ENCODE peak calls at places on chromosomes 2 and 18, in seven cellular contexts. One of them, this sample, is unnamed.

GRCh38 chr18:9454061-9454703 is 21.1 kb upstream of the RALBP1 start:
- DNase-seq in retina: no peak
- DNase-seq in A172: no peak
- DNase-seq in anterior cingulate cortex: no peak
- DNase-seq in NT2/D1: no peak
- DNase-seq in epithelial cell of esophagus: peak
- DNase-seq in activated CD8-positive, alpha-beta memory T cell treated with anti-CD3 and anti-CD28 coated beads for 48 hours: no peak
- DNase-seq in this sample: peak

GRCh38 chr2:53422979-53423378 is 344.6 kb upstream of the CHAC2 start:
- DNase-seq in retina: no peak
- DNase-seq in A172: peak
- DNase-seq in anterior cingulate cortex: no peak
- DNase-seq in NT2/D1: peak
- DNase-seq in epithelial cell of esophagus: peak
- DNase-seq in activated CD8-positive, alpha-beta memory T cell treated with anti-CD3 and anti-CD28 coated beads for 48 hours: no peak
- DNase-seq in this sample: peak

GRCh38 chr18:63376493-63377053 is 9.6 kb upstream of the KDSR start:
- DNase-seq in retina: no peak
- DNase-seq in A172: no peak
- DNase-seq in anterior cingulate cortex: no peak
- DNase-seq in NT2/D1: no peak
- DNase-seq in epithelial cell of esophagus: peak
- DNase-seq in activated CD8-positive, alpha-beta memory T cell treated with anti-CD3 and anti-CD28 coated beads for 48 hours: no peak
- DNase-seq in this sample: peak

GRCh38 chr2:28199995-28200394 is 192.7 kb upstream of the FOSL2 start:
- DNase-seq in retina: no peak
- DNase-seq in A172: no peak
- DNase-seq in anterior cingulate cortex: no peak
- DNase-seq in NT2/D1: no peak
- DNase-seq in epithelial cell of esophagus: peak
- DNase-seq in activated CD8-positive, alpha-beta memory T cell treated with anti-CD3 and anti-CD28 coated beads for 48 hours: no peak
- DNase-seq in this sample: no peak

GRCh38 chr2:114091010-114091409 is 201.1 kb downstream of the ACTR3 start:
- DNase-seq in retina: no peak
- DNase-seq in A172: no peak
- DNase-seq in anterior cingulate cortex: no peak
- DNase-seq in NT2/D1: no peak
- DNase-seq in epithelial cell of esophagus: no peak
- DNase-seq in activated CD8-positive, alpha-beta memory T cell treated with anti-CD3 and anti-CD28 coated beads for 48 hours: no peak
- DNase-seq in this sample: no peak

GRCh38 chr2:143177081-143177786 is 48.0 kb downstream of the ARHGAP15 start:
- DNase-seq in retina: peak
- DNase-seq in A172: no peak
- DNase-seq in anterior cingulate cortex: no peak
- DNase-seq in NT2/D1: no peak
- DNase-seq in epithelial cell of esophagus: no peak
- DNase-seq in activated CD8-positive, alpha-beta memory T cell treated with anti-CD3 and anti-CD28 coated beads for 48 hours: no peak
- DNase-seq in this sample: no peak

GRCh38 chr2:127715778-127716449 is 14.6 kb downstream of the SFT2D3 start:
- DNase-seq in retina: no peak
- DNase-seq in A172: no peak
- DNase-seq in anterior cingulate cortex: no peak
- DNase-seq in NT2/D1: no peak
- DNase-seq in epithelial cell of esophagus: no peak
- DNase-seq in activated CD8-positive, alpha-beta memory T cell treated with anti-CD3 and anti-CD28 coated beads for 48 hours: no peak
- DNase-seq in this sample: no peak

GRCh38 chr2:85954918-85955420 is 66.2 kb upstream of the ST3GAL5 start:
- DNase-seq in retina: no peak
- DNase-seq in A172: no peak
- DNase-seq in anterior cingulate cortex: no peak
- DNase-seq in NT2/D1: no peak
- DNase-seq in epithelial cell of esophagus: peak
- DNase-seq in activated CD8-positive, alpha-beta memory T cell treated with anti-CD3 and anti-CD28 coated beads for 48 hours: no peak
- DNase-seq in this sample: no peak

GRCh38 chr2:36582556-36583350 is 15.2 kb downstream of the FEZ2 start:
- DNase-seq in retina: no peak
- DNase-seq in A172: no peak
- DNase-seq in anterior cingulate cortex: no peak
- DNase-seq in NT2/D1: no peak
- DNase-seq in epithelial cell of esophagus: no peak
- DNase-seq in activated CD8-positive, alpha-beta memory T cell treated with anti-CD3 and anti-CD28 coated beads for 48 hours: no peak
- DNase-seq in this sample: no peak

GRCh38 chr2:133863106-133863800 is 295.0 kb upstream of the NCKAP5 start:
- DNase-seq in retina: no peak
- DNase-seq in A172: no peak
- DNase-seq in anterior cingulate cortex: no peak
- DNase-seq in NT2/D1: no peak
- DNase-seq in epithelial cell of esophagus: no peak
- DNase-seq in activated CD8-positive, alpha-beta memory T cell treated with anti-CD3 and anti-CD28 coated beads for 48 hours: no peak
- DNase-seq in this sample: no peak

GRCh38 chr2:227960356-227960755 is 88.9 kb downstream of the DAW1 start:
- DNase-seq in retina: no peak
- DNase-seq in A172: no peak
- DNase-seq in anterior cingulate cortex: no peak
- DNase-seq in NT2/D1: no peak
- DNase-seq in epithelial cell of esophagus: no peak
- DNase-seq in activated CD8-positive, alpha-beta memory T cell treated with anti-CD3 and anti-CD28 coated beads for 48 hours: no peak
- DNase-seq in this sample: no peak

GRCh38 chr18:21262244-21262643 is 20.2 kb downstream of the GREB1L start:
- DNase-seq in retina: no peak
- DNase-seq in A172: no peak
- DNase-seq in anterior cingulate cortex: no peak
- DNase-seq in NT2/D1: no peak
- DNase-seq in epithelial cell of esophagus: no peak
- DNase-seq in activated CD8-positive, alpha-beta memory T cell treated with anti-CD3 and anti-CD28 coated beads for 48 hours: no peak
- DNase-seq in this sample: no peak

GRCh38 chr2:101718479-101718878 is 21.0 kb downstream of the MAP4K4 start:
- DNase-seq in retina: no peak
- DNase-seq in A172: no peak
- DNase-seq in anterior cingulate cortex: no peak
- DNase-seq in NT2/D1: no peak
- DNase-seq in epithelial cell of esophagus: no peak
- DNase-seq in activated CD8-positive, alpha-beta memory T cell treated with anti-CD3 and anti-CD28 coated beads for 48 hours: no peak
- DNase-seq in this sample: no peak

GRCh38 chr2:62281661-62282060 is 85.7 kb downstream of the B3GNT2 start:
- DNase-seq in retina: no peak
- DNase-seq in A172: no peak
- DNase-seq in anterior cingulate cortex: no peak
- DNase-seq in NT2/D1: no peak
- DNase-seq in epithelial cell of esophagus: no peak
- DNase-seq in activated CD8-positive, alpha-beta memory T cell treated with anti-CD3 and anti-CD28 coated beads for 48 hours: no peak
- DNase-seq in this sample: no peak

GRCh38 chr2:30480703-30481322 is 33.8 kb downstream of the LCLAT1 start:
- DNase-seq in retina: no peak
- DNase-seq in A172: no peak
- DNase-seq in anterior cingulate cortex: no peak
- DNase-seq in NT2/D1: no peak
- DNase-seq in epithelial cell of esophagus: peak
- DNase-seq in activated CD8-positive, alpha-beta memory T cell treated with anti-CD3 and anti-CD28 coated beads for 48 hours: no peak
- DNase-seq in this sample: no peak

GRCh38 chr2:73291461-73292315 is 1.7 kb downstream of the EGR4 start:
- DNase-seq in retina: peak
- DNase-seq in A172: no peak
- DNase-seq in anterior cingulate cortex: no peak
- DNase-seq in NT2/D1: peak
- DNase-seq in epithelial cell of esophagus: no peak
- DNase-seq in activated CD8-positive, alpha-beta memory T cell treated with anti-CD3 and anti-CD28 coated beads for 48 hours: no peak
- DNase-seq in this sample: no peak

GRCh38 chr2:1538663-1539062 is 125.4 kb downstream of the TPO start:
- DNase-seq in retina: no peak
- DNase-seq in A172: peak
- DNase-seq in anterior cingulate cortex: no peak
- DNase-seq in NT2/D1: peak
- DNase-seq in epithelial cell of esophagus: peak
- DNase-seq in activated CD8-positive, alpha-beta memory T cell treated with anti-CD3 and anti-CD28 coated beads for 48 hours: no peak
- DNase-seq in this sample: no peak

GRCh38 chr18:65567372-65567771 is 183.4 kb upstream of the CDH7 start:
- DNase-seq in retina: no peak
- DNase-seq in A172: peak
- DNase-seq in anterior cingulate cortex: no peak
- DNase-seq in NT2/D1: peak
- DNase-seq in epithelial cell of esophagus: peak
- DNase-seq in activated CD8-positive, alpha-beta memory T cell treated with anti-CD3 and anti-CD28 coated beads for 48 hours: no peak
- DNase-seq in this sample: no peak

GRCh38 chr2:49306925-49307324 is 152.6 kb upstream of the FSHR start:
- DNase-seq in retina: peak
- DNase-seq in A172: no peak
- DNase-seq in anterior cingulate cortex: no peak
- DNase-seq in NT2/D1: no peak
- DNase-seq in epithelial cell of esophagus: peak
- DNase-seq in activated CD8-positive, alpha-beta memory T cell treated with anti-CD3 and anti-CD28 coated beads for 48 hours: no peak
- DNase-seq in this sample: no peak

GRCh38 chr18:76450912-76451421 is 44.1 kb downstream of the ZNF516 start:
- DNase-seq in retina: peak
- DNase-seq in A172: peak
- DNase-seq in anterior cingulate cortex: no peak
- DNase-seq in NT2/D1: no peak
- DNase-seq in epithelial cell of esophagus: peak
- DNase-seq in activated CD8-positive, alpha-beta memory T cell treated with anti-CD3 and anti-CD28 coated beads for 48 hours: no peak
- DNase-seq in this sample: no peak

GRCh38 chr2:149080104-149080503 is 41.6 kb downstream of the LYPD6B start:
- DNase-seq in retina: no peak
- DNase-seq in A172: no peak
- DNase-seq in anterior cingulate cortex: no peak
- DNase-seq in NT2/D1: no peak
- DNase-seq in epithelial cell of esophagus: no peak
- DNase-seq in activated CD8-positive, alpha-beta memory T cell treated with anti-CD3 and anti-CD28 coated beads for 48 hours: no peak
- DNase-seq in this sample: no peak

GRCh38 chr2:189116059-189116458 is 63.5 kb downstream of the COL5A2 start:
- DNase-seq in retina: no peak
- DNase-seq in A172: no peak
- DNase-seq in anterior cingulate cortex: no peak
- DNase-seq in NT2/D1: no peak
- DNase-seq in epithelial cell of esophagus: no peak
- DNase-seq in activated CD8-positive, alpha-beta memory T cell treated with anti-CD3 and anti-CD28 coated beads for 48 hours: no peak
- DNase-seq in this sample: no peak

GRCh38 chr2:43798300-43798699 is 24.5 kb downstream of the DYNC2LI1 start:
- DNase-seq in retina: no peak
- DNase-seq in A172: no peak
- DNase-seq in anterior cingulate cortex: no peak
- DNase-seq in NT2/D1: no peak
- DNase-seq in epithelial cell of esophagus: no peak
- DNase-seq in activated CD8-positive, alpha-beta memory T cell treated with anti-CD3 and anti-CD28 coated beads for 48 hours: no peak
- DNase-seq in this sample: no peak

GRCh38 chr2:97996679-97997078 is 931 bp upstream of the TMEM131 start:
- DNase-seq in retina: no peak
- DNase-seq in A172: no peak
- DNase-seq in anterior cingulate cortex: no peak
- DNase-seq in NT2/D1: no peak
- DNase-seq in epithelial cell of esophagus: no peak
- DNase-seq in activated CD8-positive, alpha-beta memory T cell treated with anti-CD3 and anti-CD28 coated beads for 48 hours: no peak
- DNase-seq in this sample: no peak

GRCh38 chr2:44954306-44954901 is 12.9 kb downstream of the SIX3 start:
- DNase-seq in retina: peak
- DNase-seq in A172: no peak
- DNase-seq in anterior cingulate cortex: no peak
- DNase-seq in NT2/D1: no peak
- DNase-seq in epithelial cell of esophagus: no peak
- DNase-seq in activated CD8-positive, alpha-beta memory T cell treated with anti-CD3 and anti-CD28 coated beads for 48 hours: no peak
- DNase-seq in this sample: no peak

GRCh38 chr2:167196461-167197252 is 308.4 kb downstream of the XIRP2 start:
- DNase-seq in retina: no peak
- DNase-seq in A172: peak
- DNase-seq in anterior cingulate cortex: no peak
- DNase-seq in NT2/D1: no peak
- DNase-seq in epithelial cell of esophagus: no peak
- DNase-seq in activated CD8-positive, alpha-beta memory T cell treated with anti-CD3 and anti-CD28 coated beads for 48 hours: no peak
- DNase-seq in this sample: no peak

GRCh38 chr2:230687498-230687897 is 25.1 kb upstream of the CAB39 start:
- DNase-seq in retina: no peak
- DNase-seq in A172: peak
- DNase-seq in anterior cingulate cortex: no peak
- DNase-seq in NT2/D1: no peak
- DNase-seq in epithelial cell of esophagus: peak
- DNase-seq in activated CD8-positive, alpha-beta memory T cell treated with anti-CD3 and anti-CD28 coated beads for 48 hours: no peak
- DNase-seq in this sample: no peak

This sample was measured in trophoblast cell.